ENCODE peak calls at places on chromosome 1, in seven cellular contexts. One of them, this sample, is unnamed.

GRCh38 chr1:65820983-65821382 is 28.3 kb downstream of the PDE4B start:
- DNase-seq in PC-3: peak; percentile 56
- DNase-seq in small intestine: no peak
- DNase-seq in mesendoderm: peak; percentile 7
- DNase-seq in SJSA1: peak; percentile 36
- DNase-seq in heart left ventricle: no peak
- DNase-seq in left ventricle myocardium inferior: no peak
- DNase-seq in this sample: no peak

GRCh38 chr1:183844806-183845205 is 39.9 kb downstream of the RGL1 start:
- DNase-seq in left ventricle myocardium inferior: no peak
- DNase-seq in heart left ventricle: no peak
- DNase-seq in small intestine: no peak
- DNase-seq in mesendoderm: no peak
- DNase-seq in PC-3: no peak
- DNase-seq in SJSA1: no peak
- DNase-seq in this sample: no peak

GRCh38 chr1:31670583-31670944 is 25.9 kb upstream of the PEF1 start:
- DNase-seq in heart left ventricle: no peak
- DNase-seq in SJSA1: no peak
- DNase-seq in mesendoderm: no peak
- DNase-seq in left ventricle myocardium inferior: no peak
- DNase-seq in PC-3: no peak
- DNase-seq in small intestine: no peak
- DNase-seq in this sample: no peak

GRCh38 chr1:62076286-62076685 is 118.4 kb upstream of the L1TD1 start:
- DNase-seq in small intestine: peak; percentile 54
- DNase-seq in mesendoderm: no peak
- DNase-seq in PC-3: peak; percentile 91
- DNase-seq in left ventricle myocardium inferior: no peak
- DNase-seq in heart left ventricle: no peak
- DNase-seq in SJSA1: peak; percentile 39
- DNase-seq in this sample: no peak

GRCh38 chr1:41783189-41783639 is 135.5 kb downstream of the HIVEP3 start:
- DNase-seq in heart left ventricle: no peak
- DNase-seq in mesendoderm: no peak
- DNase-seq in small intestine: no peak
- DNase-seq in PC-3: peak; percentile 97
- DNase-seq in left ventricle myocardium inferior: no peak
- DNase-seq in SJSA1: peak; percentile 83
- DNase-seq in this sample: no peak

GRCh38 chr1:91700332-91700731 is 185.6 kb downstream of the TGFBR3 start:
- DNase-seq in heart left ventricle: no peak
- DNase-seq in SJSA1: peak; percentile 75
- DNase-seq in mesendoderm: no peak
- DNase-seq in left ventricle myocardium inferior: no peak
- DNase-seq in PC-3: no peak
- DNase-seq in small intestine: no peak
- DNase-seq in this sample: no peak

GRCh38 chr1:232267837-232268598 is 361.9 kb downstream of the SIPA1L2 start:
- DNase-seq in heart left ventricle: no peak
- DNase-seq in left ventricle myocardium inferior: no peak
- DNase-seq in small intestine: no peak
- DNase-seq in mesendoderm: no peak
- DNase-seq in PC-3: no peak
- DNase-seq in SJSA1: no peak
- DNase-seq in this sample: no peak

GRCh38 chr1:246104927-246105326 is 402.2 kb downstream of the SMYD3 start:
- DNase-seq in heart left ventricle: no peak
- DNase-seq in left ventricle myocardium inferior: no peak
- DNase-seq in small intestine: no peak
- DNase-seq in PC-3: peak; percentile 64
- DNase-seq in mesendoderm: no peak
- DNase-seq in SJSA1: no peak
- DNase-seq in this sample: no peak

GRCh38 chr1:101163406-101163770 is 73.4 kb upstream of the S1PR1 start:
- DNase-seq in mesendoderm: no peak
- DNase-seq in left ventricle myocardium inferior: no peak
- DNase-seq in small intestine: no peak
- DNase-seq in PC-3: no peak
- DNase-seq in heart left ventricle: no peak
- DNase-seq in SJSA1: no peak
- DNase-seq in this sample: no peak

GRCh38 chr1:118154220-118154619 is 30.8 kb downstream of the SPAG17 start:
- DNase-seq in SJSA1: no peak
- DNase-seq in mesendoderm: peak; percentile 20
- DNase-seq in heart left ventricle: no peak
- DNase-seq in PC-3: peak; percentile 42
- DNase-seq in small intestine: no peak
- DNase-seq in left ventricle myocardium inferior: no peak
- DNase-seq in this sample: no peak

GRCh38 chr1:43548285-43549271 is 17.9 kb downstream of the PTPRF start:
- DNase-seq in PC-3: no peak
- DNase-seq in heart left ventricle: no peak
- DNase-seq in small intestine: peak; percentile 91
- DNase-seq in left ventricle myocardium inferior: no peak
- DNase-seq in SJSA1: no peak
- DNase-seq in mesendoderm: peak; percentile 85
- DNase-seq in this sample: no peak

GRCh38 chr1:27141266-27142003 is 13.5 kb downstream of the SLC9A1 start:
- DNase-seq in small intestine: peak; percentile 63
- DNase-seq in heart left ventricle: no peak
- DNase-seq in SJSA1: no peak
- DNase-seq in mesendoderm: no peak
- DNase-seq in left ventricle myocardium inferior: no peak
- DNase-seq in PC-3: peak; percentile 98
- DNase-seq in this sample: no peak

GRCh38 chr1:19260211-19261138 is 8.9 kb downstream of the MRTO4 start:
- DNase-seq in SJSA1: no peak
- DNase-seq in mesendoderm: no peak
- DNase-seq in left ventricle myocardium inferior: no peak
- DNase-seq in small intestine: peak; percentile 41
- DNase-seq in heart left ventricle: no peak
- DNase-seq in PC-3: peak; percentile 26
- DNase-seq in this sample: no peak

GRCh38 chr1:43637267-43637666 is 12.7 kb upstream of the KDM4A start:
- DNase-seq in SJSA1: no peak
- DNase-seq in small intestine: no peak
- DNase-seq in mesendoderm: no peak
- DNase-seq in PC-3: no peak
- DNase-seq in left ventricle myocardium inferior: no peak
- DNase-seq in heart left ventricle: no peak
- DNase-seq in this sample: no peak

DNA sequence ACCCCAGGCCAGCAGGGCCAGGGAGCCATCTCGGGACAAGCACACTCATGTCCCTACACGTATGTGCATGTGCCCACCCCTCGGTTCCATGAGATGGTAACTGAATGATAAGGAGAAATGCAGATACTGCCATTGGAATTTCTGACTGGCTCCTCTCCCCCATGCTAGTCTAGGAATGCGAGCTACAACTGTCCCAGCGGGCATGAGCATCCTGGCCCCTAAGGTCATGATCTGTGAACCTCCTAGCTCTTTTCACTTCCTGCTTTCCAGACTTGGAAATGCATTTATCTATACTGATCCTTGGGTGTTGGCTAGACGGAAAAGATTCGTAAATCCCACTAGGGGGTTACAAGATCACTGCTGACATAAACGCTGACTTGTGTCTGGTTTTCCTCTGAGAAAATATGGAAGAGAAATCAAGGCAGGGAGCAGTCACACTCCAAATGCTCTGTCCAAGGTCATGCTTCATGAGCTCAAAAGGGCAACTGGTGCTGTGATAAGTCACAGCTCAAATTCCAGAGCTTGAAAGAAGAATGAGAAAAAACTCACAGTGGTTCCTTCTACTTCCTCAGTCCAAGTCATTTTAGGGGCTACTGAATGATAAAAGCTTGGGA is 49.8 kb downstream of the SLC45A1 start:
- DNase-seq in heart left ventricle: no peak
- DNase-seq in PC-3: no peak
- DNase-seq in SJSA1: no peak
- DNase-seq in small intestine: peak; percentile 81
- DNase-seq in mesendoderm: peak; percentile 77
- DNase-seq in left ventricle myocardium inferior: no peak
- DNase-seq in this sample: no peak
- H3K4me1 ChIP-seq in heart left ventricle: peaks cover 89% of the 10 kb centered on the region
- H3K4me1 ChIP-seq in PC-3: no peaks in the 10 kb centered on the region
- H3K4me1 ChIP-seq in SJSA1: peaks cover 38% of the 10 kb centered on the region
- H3K4me1 ChIP-seq in small intestine: peaks cover 4% of the 10 kb centered on the region
- H3K4me1 ChIP-seq in mesendoderm: peaks cover 11% of the 10 kb centered on the region
- H3K4me1 ChIP-seq in left ventricle myocardium inferior: peaks cover 100% of the 10 kb centered on the region
- H3K4me1 ChIP-seq in this sample: peaks cover 79% of the 10 kb centered on the region

GRCh38 chr1:38489844-38490270 is 369.7 kb downstream of the RRAGC start:
- DNase-seq in SJSA1: peak; percentile 9
- DNase-seq in mesendoderm: peak; percentile 98
- DNase-seq in PC-3: peak; percentile 44
- DNase-seq in left ventricle myocardium inferior: no peak
- DNase-seq in small intestine: no peak
- DNase-seq in heart left ventricle: no peak
- DNase-seq in this sample: no peak

GRCh38 chr1:38488162-38488898 is 371.2 kb downstream of the RRAGC start:
- DNase-seq in left ventricle myocardium inferior: no peak
- DNase-seq in mesendoderm: no peak
- DNase-seq in heart left ventricle: no peak
- DNase-seq in small intestine: no peak
- DNase-seq in SJSA1: no peak
- DNase-seq in PC-3: no peak
- DNase-seq in this sample: no peak

GRCh38 chr1:38486115-38486514 is 373.5 kb downstream of the RRAGC start:
- DNase-seq in left ventricle myocardium inferior: no peak
- DNase-seq in SJSA1: no peak
- DNase-seq in mesendoderm: no peak
- DNase-seq in heart left ventricle: no peak
- DNase-seq in PC-3: no peak
- DNase-seq in small intestine: no peak
- DNase-seq in this sample: no peak

GRCh38 chr1:38482080-38482826 is 377.3 kb downstream of the RRAGC start:
- DNase-seq in SJSA1: no peak
- DNase-seq in heart left ventricle: no peak
- DNase-seq in left ventricle myocardium inferior: no peak
- DNase-seq in PC-3: no peak
- DNase-seq in mesendoderm: no peak
- DNase-seq in small intestine: no peak
- DNase-seq in this sample: no peak

GRCh38 chr1:38487398-38487797 is 372.2 kb downstream of the RRAGC start:
- DNase-seq in heart left ventricle: no peak
- DNase-seq in small intestine: no peak
- DNase-seq in SJSA1: no peak
- DNase-seq in mesendoderm: no peak
- DNase-seq in PC-3: no peak
- DNase-seq in left ventricle myocardium inferior: no peak
- DNase-seq in this sample: no peak
- H3K4me3 ChIP-seq in heart left ventricle: no peak overlapping the region
- H3K4me3 ChIP-seq in small intestine: no peak overlapping the region
- H3K4me3 ChIP-seq in SJSA1: no peak overlapping the region
- H3K4me3 ChIP-seq in mesendoderm: no peak overlapping the region
- H3K4me3 ChIP-seq in PC-3: no peak overlapping the region
- H3K4me3 ChIP-seq in left ventricle myocardium inferior: no peak overlapping the region
- H3K4me3 ChIP-seq in this sample: no peak overlapping the region

GRCh38 chr1:181105134-181106021 is 16.9 kb downstream of the IER5 start:
- DNase-seq in PC-3: peak; percentile 85
- DNase-seq in left ventricle myocardium inferior: peak; percentile 97
- DNase-seq in small intestine: peak; percentile 82
- DNase-seq in SJSA1: peak; percentile 82
- DNase-seq in mesendoderm: peak; percentile 93
- DNase-seq in heart left ventricle: peak; percentile 96
- DNase-seq in this sample: peak; percentile 94
- H3K4me1 ChIP-seq in PC-3: peaks cover 64% of the 10 kb centered on the region
- H3K4me1 ChIP-seq in left ventricle myocardium inferior: peaks cover 76% of the 10 kb centered on the region
- H3K4me1 ChIP-seq in small intestine: no peaks in the 10 kb centered on the region
- H3K4me1 ChIP-seq in SJSA1: peaks cover 49% of the 10 kb centered on the region
- H3K4me1 ChIP-seq in mesendoderm: peaks cover 13% of the 10 kb centered on the region
- H3K4me1 ChIP-seq in heart left ventricle: peaks cover 20% of the 10 kb centered on the region
- H3K4me1 ChIP-seq in this sample: peaks cover 10% of the 10 kb centered on the region

DNA sequence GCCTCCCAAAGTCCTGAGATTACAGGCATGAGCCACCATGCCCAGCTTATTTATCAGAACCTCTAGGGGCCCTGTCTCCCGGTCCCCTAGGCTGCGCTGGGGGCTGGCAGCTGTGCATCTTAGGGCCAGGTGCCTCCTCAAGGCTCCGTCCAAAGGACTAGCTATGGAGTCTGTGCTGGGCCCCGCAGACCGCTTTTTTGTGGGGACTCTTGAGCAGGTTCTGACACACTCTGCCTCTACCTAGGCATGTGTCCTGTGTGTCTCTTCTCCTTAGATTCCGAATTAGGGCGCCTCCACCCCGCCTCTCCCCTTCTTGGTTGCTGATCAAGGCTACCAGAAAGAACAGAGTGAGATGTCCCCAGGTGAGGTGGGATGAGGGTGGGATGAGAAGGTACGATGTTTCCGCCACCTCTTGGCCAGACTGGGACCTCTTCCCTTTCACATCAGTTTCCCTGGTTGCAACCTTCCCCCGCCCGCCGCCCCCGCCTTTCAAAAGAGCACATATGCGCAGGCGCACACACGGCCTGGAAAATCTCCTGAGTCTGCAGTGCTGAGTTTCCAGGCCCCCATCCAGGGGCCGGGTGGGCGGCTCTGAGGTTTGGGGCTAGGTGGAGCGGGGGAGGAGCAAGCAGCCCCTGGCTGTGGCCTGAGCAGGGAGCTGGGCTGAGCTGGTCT is 5.0 kb upstream of the PTPN7 start:
- DNase-seq in SJSA1: no peak
- DNase-seq in PC-3: no peak
- DNase-seq in heart left ventricle: no peak
- DNase-seq in small intestine: no peak
- DNase-seq in mesendoderm: no peak
- DNase-seq in left ventricle myocardium inferior: no peak
- DNase-seq in this sample: no peak
- H3K4me3 ChIP-seq in SJSA1: no peak overlapping the region
- H3K4me3 ChIP-seq in PC-3: no peak overlapping the region
- H3K4me3 ChIP-seq in heart left ventricle: no peak overlapping the region
- H3K4me3 ChIP-seq in small intestine: no peak overlapping the region
- H3K4me3 ChIP-seq in mesendoderm: no peak overlapping the region
- H3K4me3 ChIP-seq in left ventricle myocardium inferior: no peak overlapping the region
- H3K4me3 ChIP-seq in this sample: no peak overlapping the region

GRCh38 chr1:224081604-224082003 is 32.3 kb upstream of the FBXO28 start:
- DNase-seq in mesendoderm: no peak
- DNase-seq in heart left ventricle: no peak
- DNase-seq in SJSA1: no peak
- DNase-seq in small intestine: no peak
- DNase-seq in left ventricle myocardium inferior: no peak
- DNase-seq in PC-3: peak; percentile 17
- DNase-seq in this sample: no peak
- H3K4me1 ChIP-seq in mesendoderm: no peaks in the 10 kb centered on the region
- H3K4me1 ChIP-seq in heart left ventricle: no peaks in the 10 kb centered on the region
- H3K4me1 ChIP-seq in SJSA1: peaks cover 34% of the 10 kb centered on the region
- H3K4me1 ChIP-seq in small intestine: no peaks in the 10 kb centered on the region
- H3K4me1 ChIP-seq in left ventricle myocardium inferior: no peaks in the 10 kb centered on the region
- H3K4me1 ChIP-seq in PC-3: peaks cover 32% of the 10 kb centered on the region
- H3K4me1 ChIP-seq in this sample: no peaks in the 10 kb centered on the region

DNA sequence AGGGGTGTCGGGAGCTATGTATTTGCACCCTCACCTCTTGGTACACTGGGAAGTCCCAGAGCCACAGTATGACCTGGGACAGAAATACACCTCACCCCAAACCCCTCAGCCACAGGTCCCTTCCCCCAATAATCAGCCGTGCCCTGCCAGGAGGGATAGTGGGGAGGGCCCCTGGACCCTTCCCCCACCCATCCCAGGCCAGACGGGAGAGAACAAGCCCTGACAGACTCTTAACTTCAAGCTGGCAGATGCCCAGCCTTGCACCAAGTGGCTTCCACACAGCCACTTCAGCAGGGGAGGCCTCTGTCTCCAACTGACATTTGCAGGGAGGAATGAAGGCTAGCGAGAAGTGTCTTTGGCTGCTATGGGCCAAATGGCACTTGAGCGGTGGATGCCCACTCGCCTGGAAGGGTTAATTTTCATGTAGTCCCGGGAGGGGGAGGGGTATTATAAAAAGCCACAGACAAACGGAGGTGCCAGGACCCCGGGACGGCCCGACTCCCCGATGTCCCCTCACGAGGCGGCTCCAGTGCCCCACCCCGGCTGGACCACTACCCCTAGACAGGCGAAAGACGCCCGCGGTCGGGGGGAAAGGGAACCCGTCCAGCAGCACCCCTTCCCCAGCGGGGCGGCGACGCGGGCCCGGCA is 495 bp downstream of the SYNC start:
- DNase-seq in heart left ventricle: peak; percentile 41
- DNase-seq in left ventricle myocardium inferior: peak; percentile 37
- DNase-seq in SJSA1: peak; percentile 58
- DNase-seq in small intestine: no peak
- DNase-seq in PC-3: peak; percentile 19
- DNase-seq in mesendoderm: no peak
- DNase-seq in this sample: peak; percentile 48
- H3K4me3 ChIP-seq in heart left ventricle: peak overlapping the region; percentile 90
- H3K4me3 ChIP-seq in left ventricle myocardium inferior: peak overlapping the region; percentile 78
- H3K4me3 ChIP-seq in SJSA1: peak overlapping the region; percentile 75
- H3K4me3 ChIP-seq in small intestine: peak overlapping the region; percentile 49
- H3K4me3 ChIP-seq in PC-3: peak overlapping the region; percentile 92
- H3K4me3 ChIP-seq in mesendoderm: no peak overlapping the region
- H3K4me3 ChIP-seq in this sample: peak overlapping the region; percentile 66